ENCODE peak calls at places on chromosomes 11 and 22, in six cellular contexts. T is stromal cell of bone marrow, C is GF-D8, R is glutamatergic neuron, L is breast epithelium, Y is iris pigment epithelial cell. F is an unnamed sample.

GRCh38 chr11:114280696-114281095 is 15.5 kb upstream of the NNMT start:
- DNase-seq in T (peak; percentile 77), C (no peak), R (peak; percentile 79), L (peak; percentile 47), Y (peak; percentile 89), F (peak; percentile 32)

GRCh38 chr22:29156507-29156906 is 49.2 kb upstream of the EMID1 start:
- DNase-seq in T (no peak), C (no peak), R (peak; percentile 49), L (no peak), Y (peak; percentile 26), F (no peak)

GRCh38 chr11:3163241-3163981 is 1.7 kb downstream of the OSBPL5 start:
- DNase-seq in T (no peak), C (no peak), R (peak; percentile 23), L (no peak), Y (no peak), F (no peak)

GRCh38 chr11:124892131-124892530 is 5.5 kb downstream of the ROBO4 start:
- DNase-seq in T (no peak), C (no peak), R (no peak), L (no peak), Y (no peak), F (no peak)

GRCh38 chr11:86696004-86696403 is 23.6 kb upstream of the ME3 start:
- DNase-seq in T (peak; percentile 95), C (no peak), R (no peak), L (no peak), Y (peak; percentile 97), F (no peak)

GRCh38 chr11:9092846-9093778 is 1.7 kb upstream of the SCUBE2 start:
- DNase-seq in T (no peak), C (no peak), R (no peak), L (no peak), Y (no peak), F (no peak)

GRCh38 chr11:33942954-33943353 is 51.1 kb upstream of the LMO2 start:
- DNase-seq in T (peak; percentile 95), C (no peak), R (no peak), L (no peak), Y (peak; percentile 86), F (no peak)

GRCh38 chr22:46187862-46188261 is 37.5 kb downstream of the PPARA start:
- DNase-seq in T (no peak), C (no peak), R (no peak), L (no peak), Y (no peak), F (no peak)

GRCh38 chr22:28934026-28934425 is 50.7 kb downstream of the ZNRF3 start:
- DNase-seq in T (no peak), C (no peak), R (no peak), L (no peak), Y (no peak), F (no peak)

GRCh38 chr11:81669944-81670526 is 1063.6 kb downstream of the FAM181B start:
- DNase-seq in T (no peak), C (no peak), R (no peak), L (no peak), Y (no peak), F (no peak)

GRCh38 chr11:1102996-1103395 is 28.3 kb downstream of the MUC2 start:
- DNase-seq in T (no peak), C (no peak), R (no peak), L (no peak), Y (no peak), F (no peak)

GRCh38 chr11:132982769-132983168 is 549.5 kb downstream of the OPCML start:
- DNase-seq in T (no peak), C (no peak), R (no peak), L (no peak), Y (no peak), F (no peak)

F was measured in hypothalamus.